ENCODE peak calls at places on chromosomes 4 and X, in four cellular contexts. One of them, this sample, is unnamed.
A peak's percentile ranks its signal among the peaks of the same experiment; 100 is the strongest.

GRCh38 chr4:114905017-114905416 is 208.4 kb downstream of the NDST4 start:
- DNase-seq in K562: no peak
- DNase-seq in HepG2: no peak
- DNase-seq in GM12878: no peak
- DNase-seq in this sample: no peak

GRCh38 chrX:103797691-103798090 is 21.1 kb downstream of the PLP1 start:
- DNase-seq in K562: no peak
- DNase-seq in HepG2: no peak
- DNase-seq in GM12878: no peak
- DNase-seq in this sample: no peak

GRCh38 chrX:21881881-21882574 is 26.2 kb downstream of the YY2 start:
- DNase-seq in K562: no peak
- DNase-seq in HepG2: no peak
- DNase-seq in GM12878: no peak
- DNase-seq in this sample: no peak

GRCh38 chrX:30957753-30958152 is 68.7 kb upstream of the TAB3 start:
- DNase-seq in K562: no peak
- DNase-seq in HepG2: peak; percentile 20
- DNase-seq in GM12878: no peak
- DNase-seq in this sample: no peak

GRCh38 chrX:147850875-147851274 is 60.8 kb upstream of the FMR1 start:
- DNase-seq in K562: no peak
- DNase-seq in HepG2: no peak
- DNase-seq in GM12878: no peak
- DNase-seq in this sample: no peak

GRCh38 chr4:174215936-174216699 is 67.3 kb downstream of the FBXO8 start:
- DNase-seq in K562: no peak
- DNase-seq in HepG2: no peak
- DNase-seq in GM12878: no peak
- DNase-seq in this sample: peak; percentile 65

GRCh38 chr4:159070742-159071141 is 32.1 kb upstream of the RAPGEF2 start:
- DNase-seq in K562: no peak
- DNase-seq in HepG2: no peak
- DNase-seq in GM12878: no peak
- DNase-seq in this sample: no peak

GRCh38 chrX:73855546-73855945 is 292.5 kb downstream of the CHIC1 start:
- DNase-seq in K562: peak; percentile 18
- DNase-seq in HepG2: peak; percentile 22
- DNase-seq in GM12878: peak; percentile 31
- DNase-seq in this sample: peak; percentile 67

GRCh38 chr4:186904104-186904503 is 180.4 kb upstream of the FAT1 start:
- DNase-seq in K562: no peak
- DNase-seq in HepG2: peak; percentile 47
- DNase-seq in GM12878: no peak
- DNase-seq in this sample: no peak

GRCh38 chrX:137195991-137196390 is 162.2 kb upstream of the GPR101 start:
- DNase-seq in K562: no peak
- DNase-seq in HepG2: no peak
- DNase-seq in GM12878: no peak
- DNase-seq in this sample: no peak

GRCh38 chr4:169815606-169816005 is 57.9 kb upstream of the HPF1 start:
- DNase-seq in K562: no peak
- DNase-seq in HepG2: peak; percentile 2
- DNase-seq in GM12878: no peak
- DNase-seq in this sample: no peak

GRCh38 chr4:119300388-119301131 is 21.4 kb downstream of the FABP2 start:
- DNase-seq in K562: peak; percentile 87
- DNase-seq in HepG2: peak; percentile 96
- DNase-seq in GM12878: peak; percentile 80
- DNase-seq in this sample: peak; percentile 97

GRCh38 chrX:50081282-50081955 is 119.4 kb downstream of the AKAP4 start:
- DNase-seq in K562: no peak
- DNase-seq in HepG2: peak; percentile 10
- DNase-seq in GM12878: no peak
- DNase-seq in this sample: peak; percentile 43

GRCh38 chrX:84248226-84248625 is 60.2 kb upstream of the RPS6KA6 start:
- DNase-seq in K562: no peak
- DNase-seq in HepG2: no peak
- DNase-seq in GM12878: no peak
- DNase-seq in this sample: no peak

GRCh38 chr4:7808752-7809151 is 130.9 kb downstream of the AFAP1 start:
- DNase-seq in K562: no peak
- DNase-seq in HepG2: no peak
- DNase-seq in GM12878: no peak
- DNase-seq in this sample: no peak

GRCh38 chr4:155428128-155428527 is 51.4 kb upstream of the MAP9 start:
- DNase-seq in K562: no peak
- DNase-seq in HepG2: no peak
- DNase-seq in GM12878: no peak
- DNase-seq in this sample: no peak

GRCh38 chr4:40200881-40201797 is 4.3 kb downstream of the RHOH start:
- DNase-seq in K562: peak; percentile 48
- DNase-seq in HepG2: no peak
- DNase-seq in GM12878: no peak
- DNase-seq in this sample: no peak

GRCh38 chr4:179307297-179308136 is 1865.3 kb upstream of the AGA start:
- DNase-seq in K562: peak; percentile 10
- DNase-seq in HepG2: peak; percentile 24
- DNase-seq in GM12878: peak; percentile 1
- DNase-seq in this sample: peak; percentile 83

GRCh38 chr4:140095694-140096482 is 58.1 kb downstream of the MAML3 start:
- DNase-seq in K562: no peak
- DNase-seq in HepG2: no peak
- DNase-seq in GM12878: no peak
- DNase-seq in this sample: no peak

GRCh38 chrX:11665144-11666040 is at the start of gene ARHGAP6:
- DNase-seq in K562: no peak
- DNase-seq in HepG2: no peak
- DNase-seq in GM12878: no peak
- DNase-seq in this sample: peak; percentile 62

GRCh38 chr4:109576462-109576861 is 16.4 kb downstream of the MCUB start:
- DNase-seq in K562: peak; percentile 21
- DNase-seq in HepG2: no peak
- DNase-seq in GM12878: no peak
- DNase-seq in this sample: no peak

GRCh38 chr4:62292911-62293310 is 1092.8 kb downstream of the ADGRL3 start:
- DNase-seq in K562: no peak
- DNase-seq in HepG2: no peak
- DNase-seq in GM12878: no peak
- DNase-seq in this sample: no peak

GRCh38 chrX:66728818-66729271 is 90.0 kb upstream of the EDA2R start:
- DNase-seq in K562: peak; percentile 55
- DNase-seq in HepG2: peak; percentile 6
- DNase-seq in GM12878: no peak
- DNase-seq in this sample: peak; percentile 68

GRCh38 chr4:161364681-161365080 is 799.1 kb downstream of the FSTL5 start:
- DNase-seq in K562: no peak
- DNase-seq in HepG2: no peak
- DNase-seq in GM12878: no peak
- DNase-seq in this sample: no peak

GRCh38 chrX:103376979-103377324 is 614 bp downstream of the BEX3 start:
- DNase-seq in K562: no peak
- DNase-seq in HepG2: no peak
- DNase-seq in GM12878: no peak
- DNase-seq in this sample: peak; percentile 72

DNA sequence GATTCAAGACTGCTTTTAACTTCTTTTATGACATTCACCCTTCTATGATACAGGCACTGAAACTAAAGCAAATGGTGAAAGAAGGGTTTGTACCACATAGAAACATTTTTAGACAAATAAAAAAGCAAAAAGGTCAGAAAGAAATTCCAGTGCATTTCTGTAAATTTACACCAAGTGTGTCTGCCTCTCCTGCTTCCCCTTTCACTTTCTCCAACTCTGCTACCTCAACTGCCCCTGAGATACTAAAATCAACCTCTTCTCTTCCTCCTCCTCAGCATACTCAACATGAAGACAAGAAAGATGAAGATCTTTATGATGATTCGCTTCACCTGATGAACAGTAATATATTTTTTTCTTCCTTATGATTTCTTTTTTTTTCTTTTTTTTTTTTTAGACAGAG is 187.9 kb downstream of the LRBA start:
- DNase-seq in K562: no peak
- DNase-seq in HepG2: no peak
- DNase-seq in GM12878: no peak
- DNase-seq in this sample: no peak
- H3K4me2 ChIP-seq in K562: no peak overlapping the region
- H3K4me2 ChIP-seq in HepG2: no peak overlapping the region
- H3K4me2 ChIP-seq in GM12878: no peak overlapping the region
- H3K4me2 ChIP-seq in this sample: no peak overlapping the region

GRCh38 chr4:1808396-1808795 is 15.3 kb downstream of the FGFR3 start:
- DNase-seq in K562: no peak
- DNase-seq in HepG2: no peak
- DNase-seq in GM12878: no peak
- DNase-seq in this sample: no peak
- TF ChIP-seq REST in K562: no peak
- TF ChIP-seq REST in HepG2: no peak
- TF ChIP-seq REST in GM12878: no peak
- TF ChIP-seq REST in this sample: no peak

DNA sequence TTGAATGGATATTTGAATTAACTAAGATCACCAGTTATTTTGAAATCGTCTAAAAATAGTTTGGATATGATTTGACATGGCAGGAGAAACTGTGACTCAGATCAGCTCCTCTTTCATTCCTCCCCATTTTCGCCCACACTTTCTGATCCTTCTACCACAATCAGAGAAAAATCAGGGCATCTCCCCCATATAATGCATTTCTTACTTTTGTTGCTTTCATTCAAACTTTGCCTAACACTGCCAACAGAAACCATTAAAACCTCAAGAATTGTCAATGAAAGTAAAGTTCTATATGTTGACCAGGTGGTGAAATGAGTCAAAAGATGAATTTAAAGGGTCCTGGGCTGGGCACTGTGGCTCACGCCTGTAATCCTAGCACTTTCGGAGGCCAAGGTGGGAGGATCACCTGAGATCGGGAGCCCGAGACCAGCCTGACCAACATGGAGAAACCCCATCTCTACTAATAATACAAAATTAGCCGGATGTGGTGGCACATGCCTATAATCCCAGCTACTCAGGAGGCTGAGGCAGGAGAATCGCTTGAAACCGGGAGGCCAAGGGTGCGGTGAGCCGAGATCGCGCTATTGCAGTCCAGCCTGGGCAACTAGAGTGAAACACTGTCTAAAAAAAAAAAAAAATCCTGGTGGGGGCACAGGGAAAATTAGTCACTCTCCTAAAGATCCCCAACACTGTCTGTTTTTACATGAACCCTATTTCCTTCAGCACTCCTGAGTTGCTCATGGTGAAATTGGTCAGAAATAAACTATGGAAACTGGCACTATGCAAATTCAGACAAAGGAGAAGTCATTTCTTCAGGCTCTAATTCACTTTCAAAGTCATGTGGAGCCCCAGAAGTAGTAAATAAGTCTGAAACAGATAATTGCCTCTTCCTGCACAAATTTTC is 122.8 kb upstream of the NOCT start:
- DNase-seq in K562: no peak
- DNase-seq in HepG2: no peak
- DNase-seq in GM12878: no peak
- DNase-seq in this sample: no peak
- TF ChIP-seq CREB1 in K562: no peak
- TF ChIP-seq CREB1 in HepG2: no peak
- TF ChIP-seq CREB1 in GM12878: no peak
- TF ChIP-seq CREB1 in this sample: no peak

DNA sequence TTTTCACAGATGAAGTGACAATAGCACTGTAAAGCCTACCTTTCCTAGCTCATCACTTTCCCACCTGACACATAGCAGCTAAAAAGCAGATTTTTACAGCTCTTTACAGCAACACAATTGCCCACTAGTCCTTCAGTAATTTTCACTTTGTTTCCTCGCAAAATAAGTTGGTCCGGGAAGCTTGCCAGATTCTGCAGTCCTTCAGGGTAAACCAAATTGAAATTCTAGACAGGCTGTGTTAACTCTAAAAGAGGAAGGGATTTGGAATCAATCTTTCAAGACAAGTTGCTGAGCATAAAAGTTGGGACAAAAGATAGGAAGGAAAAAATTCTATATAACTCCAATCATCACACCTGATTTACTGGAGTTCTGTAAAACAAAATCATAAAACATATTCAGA is 8.7 kb downstream of the C1QTNF7 start:
- DNase-seq in K562: no peak
- DNase-seq in HepG2: no peak
- DNase-seq in GM12878: no peak
- DNase-seq in this sample: no peak
- H3K4me2 ChIP-seq in K562: no peak overlapping the region
- H3K4me2 ChIP-seq in HepG2: no peak overlapping the region
- H3K4me2 ChIP-seq in GM12878: no peak overlapping the region
- H3K4me2 ChIP-seq in this sample: no peak overlapping the region